ENCODE peak calls at places on chromosomes 13 and 19, in five cellular contexts. M is ecto neural progenitor cell; W is naive thymus-derived CD8-positive, alpha-beta T cell; I is stimulated activated CD8-positive, alpha-beta memory T cell treated with anti-CD3 and anti-CD28 coated beads, Interleukin-12 subunit alpha, Interleukin-12 subunit beta, amount 100 ng/mL, for 4 hours; Q is effector memory CD4-positive, alpha-beta T cell. C is an unnamed sample.

GRCh38 chr19:18850560-18851375 is 19.0 kb downstream of the UPF1 start:
- DNase-seq in M (no peak), W (no peak), I (no peak), Q (no peak), C (no peak)

GRCh38 chr19:38547446-38547845 is 70.3 kb downstream of the MAP4K1 start:
- DNase-seq in M (no peak), W (no peak), I (no peak), Q (no peak), C (no peak)

GRCh38 chr13:20616059-20616797 is 49.3 kb downstream of the IFT88 start:
- DNase-seq in M (no peak), W (no peak), I (no peak), Q (no peak), C (no peak)

GRCh38 chr19:38135150-38135998 is 88.6 kb downstream of the DPF1 start:
- DNase-seq in M (no peak), W (no peak), I (no peak), Q (no peak), C (no peak)

GRCh38 chr19:48468806-48469055 is 438 bp upstream of the CYTH2 start:
- DNase-seq in M (no peak), W (no peak), I (no peak), Q (no peak), C (no peak)

GRCh38 chr19:10009269-10009665 is 1.0 kb downstream of the COL5A3 start:
- DNase-seq in M (peak), W (peak), I (peak), Q (peak), C (no peak)

GRCh38 chr19:38319421-38320258 is at the start of gene KCNK6:
- DNase-seq in M (peak), W (peak), I (peak), Q (peak), C (peak)

GRCh38 chr13:97979556-97979955 is 26.1 kb downstream of the IPO5 start:
- DNase-seq in M (no peak), W (no peak), I (no peak), Q (no peak), C (no peak)

GRCh38 chr19:44942067-44942571 is at the start of gene APOC4:
- DNase-seq in M (no peak), W (no peak), I (no peak), Q (no peak), C (no peak)

GRCh38 chr13:110177790-110178189 is 129.2 kb downstream of the COL4A1 start:
- DNase-seq in M (no peak), W (no peak), I (no peak), Q (no peak), C (no peak)

GRCh38 chr13:29861694-29862110 is 11.3 kb upstream of the UBL3 start:
- DNase-seq in M (no peak), W (no peak), I (no peak), Q (no peak), C (no peak)

GRCh38 chr13:44726777-44727176 is 150.6 kb upstream of the TSC22D1 start:
- DNase-seq in M (no peak), W (no peak), I (no peak), Q (no peak), C (no peak)

GRCh38 chr19:1279782-1280341 is 4.5 kb downstream of the FAM174C start:
- DNase-seq in M (peak), W (peak), I (peak), Q (peak), C (peak)

GRCh38 chr13:99265823-99266426 is 7.7 kb upstream of the GPR18 start:
- DNase-seq in M (no peak), W (no peak), I (no peak), Q (no peak), C (no peak)

GRCh38 chr19:45395524-45396388 is 9.1 kb downstream of the PPP1R13L start:
- DNase-seq in M (peak), W (no peak), I (no peak), Q (no peak), C (no peak)

GRCh38 chr13:84126671-84127171 is 244.4 kb upstream of the SLITRK1 start:
- DNase-seq in M (no peak), W (no peak), I (no peak), Q (no peak), C (no peak)

GRCh38 chr19:37218592-37218935 is 550 bp downstream of the ZNF383 start:
- DNase-seq in M (no peak), W (no peak), I (no peak), Q (no peak), C (no peak)

GRCh38 chr19:35755550-35756371 is 1.1 kb downstream of the HSPB6 start:
- DNase-seq in M (no peak), W (peak), I (peak), Q (peak), C (no peak)

GRCh38 chr19:3893509-3894179 is 13.2 kb downstream of the ATCAY start:
- DNase-seq in M (no peak), W (no peak), I (no peak), Q (no peak), C (no peak)

GRCh38 chr13:33050161-33050560 is 33.9 kb downstream of the KL start:
- DNase-seq in M (no peak), W (no peak), I (no peak), Q (no peak), C (no peak)

GRCh38 chr19:30360378-30361106 is 11.6 kb upstream of the ZNF536 start:
- DNase-seq in M (no peak), W (no peak), I (no peak), Q (no peak), C (no peak)

GRCh38 chr13:109314101-109314500 is 472.3 kb downstream of the IRS2 start:
- DNase-seq in M (no peak), W (no peak), I (no peak), Q (no peak), C (no peak)

GRCh38 chr13:87498681-87499080 is 172.5 kb upstream of the SLITRK5 start:
- DNase-seq in M (no peak), W (no peak), I (no peak), Q (no peak), C (no peak)

GRCh38 chr19:13885826-13886365 is 9.0 kb downstream of the NANOS3 start:
- DNase-seq in M (no peak), W (no peak), I (no peak), Q (no peak), C (no peak)

GRCh38 chr19:8423821-8424223 is 10.7 kb downstream of the MARCHF2 start:
- DNase-seq in M (peak), W (no peak), I (no peak), Q (no peak), C (peak)

GRCh38 chr13:110475117-110475516 is 86.4 kb downstream of the RAB20 start:
- DNase-seq in M (no peak), W (no peak), I (no peak), Q (no peak), C (peak)

GRCh38 chr13:32229443-32229842 is 85.7 kb downstream of the ZAR1L start:
- DNase-seq in M (no peak), W (no peak), I (no peak), Q (no peak), C (no peak)

GRCh38 chr13:61760102-61760501 is 344.5 kb upstream of the PCDH20 start:
- DNase-seq in M (no peak), W (no peak), I (no peak), Q (no peak), C (no peak)

GRCh38 chr13:65653548-65654078 is 1576.5 kb downstream of the PCDH9 start:
- DNase-seq in M (no peak), W (no peak), I (no peak), Q (no peak), C (no peak)

GRCh38 chr13:57136093-57136492 is 4.6 kb upstream of the PRR20A start:
- DNase-seq in M (no peak), W (no peak), I (no peak), Q (no peak), C (no peak)

GRCh38 chr19:20660473-20660872 is 898 bp downstream of the ZNF626 start:
- DNase-seq in M (peak), W (no peak), I (no peak), Q (no peak), C (no peak)